ENCODE peak calls at places on chromosomes 4 and X, in eight cellular contexts. P is neural progenitor cell, W is GM23338, O is HepG2, E is mammary epithelial cell, V is fibroblast of lung, I is HCT116, F is PC-3. X is an unnamed sample.

GRCh38 chr4:39527296-39528055 is at the start of gene UGDH:
- DNase-seq in P (peak), W (peak), O (peak), E (peak), V (peak), I (peak), F (peak), X (peak)

GRCh38 chrX:115988825-115989224 is 181.7 kb upstream of the AGTR2 start:
- DNase-seq in P (no peak), W (peak), O (no peak), E (no peak), V (no peak), I (no peak), F (peak), X (peak)

GRCh38 chrX:140503714-140504351 is 1.0 kb downstream of the SOX3 start:
- DNase-seq in P (peak), W (peak), O (no peak), E (no peak), V (peak), I (no peak), F (no peak), X (peak)

GRCh38 chr4:3238721-3239120 is 10.2 kb upstream of the MSANTD1 start:
- DNase-seq in P (no peak), W (no peak), O (no peak), E (no peak), V (no peak), I (no peak), F (no peak), X (no peak)

GRCh38 chrX:100872161-100872560 is 2.0 kb downstream of the NOX1 start:
- DNase-seq in P (no peak), W (no peak), O (no peak), E (no peak), V (peak), I (no peak), F (no peak), X (no peak)

GRCh38 chr4:24741915-24742314 is 53.5 kb upstream of the SOD3 start:
- DNase-seq in P (no peak), W (no peak), O (no peak), E (no peak), V (no peak), I (no peak), F (no peak), X (no peak)

GRCh38 chr4:39975488-39976089 is 2.1 kb downstream of the PDS5A start:
- DNase-seq in P (no peak), W (no peak), O (no peak), E (peak), V (peak), I (no peak), F (peak), X (no peak)

GRCh38 chrX:53412441-53412840 is 10.0 kb downstream of the SMC1A start:
- DNase-seq in P (no peak), W (no peak), O (no peak), E (no peak), V (no peak), I (no peak), F (no peak), X (no peak)

GRCh38 chr4:21544410-21544809 is 404.2 kb downstream of the KCNIP4 start:
- DNase-seq in P (no peak), W (peak), O (no peak), E (no peak), V (no peak), I (no peak), F (no peak), X (no peak)

GRCh38 chrX:17718649-17719165 is 18.6 kb upstream of the SCML1 start:
- DNase-seq in P (no peak), W (no peak), O (no peak), E (no peak), V (no peak), I (no peak), F (no peak), X (no peak)

GRCh38 chr4:123438031-123438430 is 41.4 kb downstream of the SPRY1 start:
- DNase-seq in P (no peak), W (no peak), O (no peak), E (no peak), V (no peak), I (no peak), F (no peak), X (no peak)

GRCh38 chr4:55503164-55503563 is 43.5 kb downstream of the CLOCK start:
- DNase-seq in P (no peak), W (no peak), O (no peak), E (peak), V (peak), I (peak), F (peak), X (peak)

GRCh38 chr4:87462102-87462501 is 39.7 kb downstream of the NUDT9 start:
- DNase-seq in P (no peak), W (no peak), O (no peak), E (no peak), V (no peak), I (no peak), F (no peak), X (no peak)

GRCh38 chr4:130395871-130396270 is 1299.9 kb downstream of the C4orf33 start:
- DNase-seq in P (no peak), W (no peak), O (no peak), E (peak), V (peak), I (no peak), F (peak), X (peak)

GRCh38 chr4:143374771-143375170 is 38.1 kb downstream of the GAB1 start:
- DNase-seq in P (no peak), W (no peak), O (no peak), E (no peak), V (peak), I (no peak), F (no peak), X (no peak)

GRCh38 chrX:40484408-40485091 is 96.2 kb upstream of the ATP6AP2 start:
- DNase-seq in P (no peak), W (peak), O (no peak), E (no peak), V (no peak), I (no peak), F (no peak), X (no peak)

GRCh38 chr4:100983426-100983825 is 363.9 kb downstream of the PPP3CA start:
- DNase-seq in P (no peak), W (no peak), O (no peak), E (no peak), V (peak), I (no peak), F (no peak), X (no peak)

GRCh38 chrX:46279214-46279924 is 265.9 kb downstream of the ZNF674 start:
- DNase-seq in P (no peak), W (peak), O (no peak), E (peak), V (peak), I (no peak), F (no peak), X (peak)

GRCh38 chr4:110636231-110636676 is 13.4 kb upstream of the PITX2 start:
- DNase-seq in P (peak), W (peak), O (no peak), E (no peak), V (no peak), I (peak), F (no peak), X (no peak)

GRCh38 chr4:98284640-98285046 is 23.5 kb downstream of the RAP1GDS1 start:
- DNase-seq in P (peak), W (peak), O (no peak), E (peak), V (peak), I (peak), F (peak), X (no peak)

GRCh38 chrX:9562851-9563250 is 98.0 kb downstream of the TBL1X start:
- DNase-seq in P (no peak), W (no peak), O (peak), E (peak), V (peak), I (no peak), F (peak), X (no peak)

GRCh38 chrX:111006119-111006518 is 89.9 kb upstream of the PAK3 start:
- DNase-seq in P (no peak), W (no peak), O (no peak), E (no peak), V (no peak), I (no peak), F (no peak), X (no peak)

GRCh38 chr4:54091637-54092404 is 8.1 kb upstream of the GSX2 start:
- DNase-seq in P (peak), W (peak), O (peak), E (peak), V (peak), I (no peak), F (peak), X (peak)

GRCh38 chr4:167052631-167053085 is 181.6 kb downstream of the SPOCK3 start:
- DNase-seq in P (no peak), W (no peak), O (no peak), E (no peak), V (no peak), I (no peak), F (no peak), X (peak)

GRCh38 chrX:16712825-16713155 is 321 bp upstream of the CTPS2 start:
- DNase-seq in P (no peak), W (peak), O (no peak), E (no peak), V (peak), I (no peak), F (no peak), X (no peak)

GRCh38 chr4:76386566-76387305 is 34.2 kb downstream of the CCDC158 start:
- DNase-seq in P (no peak), W (no peak), O (no peak), E (no peak), V (no peak), I (no peak), F (no peak), X (no peak)

GRCh38 chrX:17547658-17548057 is 172.7 kb downstream of the NHS start:
- DNase-seq in P (no peak), W (no peak), O (peak), E (peak), V (peak), I (peak), F (peak), X (no peak)

GRCh38 chrX:86806786-86807185 is 658.5 kb downstream of the DACH2 start:
- DNase-seq in P (peak), W (peak), O (peak), E (peak), V (no peak), I (no peak), F (peak), X (peak)

GRCh38 chrX:9871871-9872270 is 85.6 kb downstream of the SHROOM2 start:
- DNase-seq in P (no peak), W (no peak), O (no peak), E (no peak), V (no peak), I (no peak), F (peak), X (no peak)

GRCh38 chr4:127997534-127998388 is 32.6 kb downstream of the ABHD18 start:
- DNase-seq in P (no peak), W (peak), O (no peak), E (peak), V (peak), I (no peak), F (peak), X (no peak)

GRCh38 chr4:96598465-96598864 is 758.6 kb downstream of the PDHA2 start:
- DNase-seq in P (peak), W (peak), O (no peak), E (no peak), V (no peak), I (no peak), F (no peak), X (no peak)

GRCh38 chr4:174973336-174973735 is 55.2 kb downstream of the ADAM29 start:
- DNase-seq in P (no peak), W (no peak), O (no peak), E (no peak), V (no peak), I (no peak), F (no peak), X (no peak)

GRCh38 chr4:120915311-120915710 is 7.2 kb downstream of the PRDM5 start:
- DNase-seq in P (no peak), W (no peak), O (no peak), E (no peak), V (no peak), I (no peak), F (no peak), X (no peak)

GRCh38 chr4:14607578-14607977 is 394.7 kb upstream of the CPEB2 start:
- DNase-seq in P (no peak), W (no peak), O (no peak), E (peak), V (no peak), I (no peak), F (peak), X (no peak)

GRCh38 chr4:139492429-139492828 is 38.5 kb downstream of the RAB33B start:
- DNase-seq in P (no peak), W (peak), O (no peak), E (no peak), V (no peak), I (no peak), F (no peak), X (no peak)

GRCh38 chrX:22323541-22323940 is 50.8 kb downstream of the CBLL2 start:
- DNase-seq in P (no peak), W (no peak), O (no peak), E (peak), V (peak), I (no peak), F (peak), X (no peak)

GRCh38 chrX:873016-873415 is 242.4 kb downstream of the SHOX start:
- DNase-seq in P (no peak), W (no peak), O (no peak), E (no peak), V (no peak), I (no peak), F (no peak), X (no peak)
- H3K27ac ChIP-seq in P (no peak), W (no peak), O (no peak), E (no peak), V (no peak), I (no peak), F (no peak), X (no peak)

GRCh38 chr4:1172228-1172851 is at the start of gene SPON2:
- DNase-seq in P (peak), W (peak), O (peak), E (no peak), V (peak), I (no peak), F (no peak), X (no peak)
- TF ChIP-seq EZH2 in P (peak), W (peak), O (no peak), E (peak), V (no peak), I (no peak), F (peak), X (peak)

DNA sequence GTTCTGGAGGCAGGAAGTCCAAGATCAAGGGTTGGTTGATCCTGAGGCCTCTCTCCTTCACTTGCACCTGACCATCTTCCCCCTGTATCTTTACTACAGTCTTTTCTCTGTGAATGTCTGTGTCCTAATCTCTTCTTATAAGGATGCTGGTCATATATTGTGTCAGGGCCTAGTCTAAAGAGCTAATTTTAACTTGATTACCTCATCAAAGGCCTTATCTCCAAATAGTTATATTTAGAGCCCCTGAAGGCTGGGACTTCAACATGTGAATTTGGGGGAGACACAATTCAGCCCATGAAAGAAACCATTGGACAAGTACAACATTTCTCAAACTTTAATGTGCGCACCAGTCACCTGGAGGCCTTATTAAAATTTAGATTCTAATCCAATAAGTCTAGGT is 62.8 kb upstream of the DYNLT3 start:
- DNase-seq in P (no peak), W (no peak), O (no peak), E (no peak), V (no peak), I (no peak), F (no peak), X (no peak)
- TF ChIP-seq CTCF in P (no peak), W (no peak), O (no peak), E (no peak), V (no peak), I (no peak), F (no peak), X (no peak)

DNA sequence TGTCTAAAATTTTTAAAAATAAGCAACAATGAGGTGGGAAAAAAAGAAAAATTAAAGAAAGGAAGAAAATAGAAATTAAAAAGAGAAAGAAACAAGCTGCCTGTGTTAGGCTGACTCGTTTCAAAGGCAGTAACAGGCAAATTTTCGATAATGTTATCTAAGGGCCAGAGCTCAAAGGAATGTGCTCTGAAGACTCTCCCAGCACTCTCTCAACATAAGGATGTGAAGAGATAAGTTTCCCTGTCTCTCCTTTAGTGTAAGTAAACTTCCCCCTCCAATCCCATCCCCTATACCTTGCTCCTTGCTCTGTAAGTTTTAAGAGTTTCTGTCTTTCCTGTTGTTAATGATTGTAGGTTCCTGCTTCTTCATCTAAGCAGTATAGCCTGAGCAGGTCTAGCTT is 172.8 kb downstream of the TEX13C start:
- DNase-seq in P (no peak), W (peak), O (no peak), E (no peak), V (no peak), I (no peak), F (no peak), X (no peak)
- H3K27ac ChIP-seq in P (no peak), W (no peak), O (no peak), E (no peak), V (no peak), I (no peak), F (no peak), X (no peak)

GRCh38 chr4:152073738-152074137 is 312.9 kb upstream of the GATB start:
- DNase-seq in P (no peak), W (no peak), O (no peak), E (peak), V (peak), I (no peak), F (no peak), X (no peak)

GRCh38 chr4:152074573-152074972 is 313.8 kb upstream of the GATB start:
- DNase-seq in P (no peak), W (no peak), O (no peak), E (no peak), V (no peak), I (no peak), F (no peak), X (no peak)

GRCh38 chr4:152077582-152077981 is 316.8 kb upstream of the GATB start:
- DNase-seq in P (no peak), W (no peak), O (no peak), E (no peak), V (no peak), I (no peak), F (no peak), X (no peak)

GRCh38 chr4:152072886-152073285 is 312.1 kb upstream of the GATB start:
- DNase-seq in P (no peak), W (no peak), O (no peak), E (no peak), V (no peak), I (no peak), F (no peak), X (no peak)

DNA sequence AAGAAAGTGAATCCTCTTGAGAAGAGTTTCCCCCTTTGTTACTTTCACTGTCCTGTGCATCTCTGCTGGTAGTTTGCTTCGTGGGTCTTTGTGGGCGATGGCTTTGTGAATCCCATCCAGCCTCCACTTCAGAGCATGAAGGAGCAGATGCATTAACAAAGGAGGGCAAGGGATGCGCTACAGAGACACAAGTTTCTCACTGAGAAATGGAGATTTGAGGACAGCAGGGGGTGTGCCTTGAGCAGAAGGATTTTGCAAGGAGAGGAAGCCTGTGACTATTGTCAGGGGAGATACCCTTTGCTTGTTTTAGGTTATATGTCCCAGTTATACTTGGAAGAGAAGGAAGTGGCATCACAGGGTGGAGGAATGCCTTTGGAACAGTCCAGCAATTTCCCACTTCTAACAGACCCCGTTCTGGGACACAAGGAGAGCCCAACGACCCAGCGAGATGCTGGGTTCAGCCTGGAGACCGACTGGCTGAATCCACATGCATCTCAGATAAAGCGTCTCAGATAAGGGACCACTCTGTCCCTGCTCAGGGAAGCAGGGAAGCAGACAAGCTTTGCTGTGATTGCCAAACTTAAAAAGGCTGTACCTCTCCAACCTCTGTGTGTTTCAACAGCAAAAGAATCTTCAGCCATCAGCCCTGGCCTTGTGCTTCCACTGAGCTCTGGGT is 314.6 kb upstream of the GATB start:
- DNase-seq in P (no peak), W (no peak), O (no peak), E (no peak), V (no peak), I (no peak), F (no peak), X (no peak)
- TF ChIP-seq EZH2 in P (no peak), W (no peak), O (no peak), E (no peak), V (no peak), I (no peak), F (no peak), X (no peak)

GRCh38 chr4:44738615-44739014 is 12.3 kb upstream of the GNPDA2 start:
- DNase-seq in P (no peak), W (peak), O (no peak), E (no peak), V (no peak), I (no peak), F (no peak), X (peak)
- TF ChIP-seq CTCF in P (peak), W (peak), O (no peak), E (no peak), V (peak), I (no peak), F (no peak), X (peak)

GRCh38 chr4:74364649-74365491 is at the start of gene EREG:
- DNase-seq in P (peak), W (peak), O (no peak), E (peak), V (peak), I (peak), F (no peak), X (peak)

GRCh38 chr4:74365761-74366160 is 816 bp downstream of the EREG start:
- DNase-seq in P (peak), W (peak), O (no peak), E (no peak), V (peak), I (no peak), F (no peak), X (peak)

GRCh38 chr4:74357965-74358364 is 7.0 kb upstream of the EREG start:
- DNase-seq in P (no peak), W (no peak), O (no peak), E (no peak), V (no peak), I (no peak), F (peak), X (no peak)

GRCh38 chr4:74366367-74366891 is 1.5 kb downstream of the EREG start:
- DNase-seq in P (no peak), W (no peak), O (no peak), E (peak), V (no peak), I (no peak), F (no peak), X (no peak)

DNA sequence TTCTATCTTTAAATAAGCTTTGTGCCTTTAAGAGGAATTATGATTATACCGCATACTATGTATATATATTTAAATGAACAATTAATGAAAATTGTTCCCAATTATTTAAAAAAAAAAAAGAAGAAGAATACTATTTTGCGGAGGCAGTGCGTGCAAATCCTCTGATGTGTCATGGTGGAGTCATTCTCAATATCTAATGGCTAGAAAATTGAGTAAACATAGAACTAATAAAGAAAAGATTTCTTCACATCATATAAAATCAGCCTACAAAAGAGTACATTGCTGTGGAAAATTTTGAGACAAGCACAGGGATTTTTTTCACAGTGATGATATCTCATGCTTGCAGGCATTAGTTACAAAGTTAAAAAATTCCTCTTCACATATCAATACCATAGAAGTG is 2.6 kb upstream of the EREG start:
- DNase-seq in P (no peak), W (no peak), O (no peak), E (no peak), V (no peak), I (no peak), F (peak), X (no peak)
- H3K27ac ChIP-seq in P (no peak), W (no peak), O (no peak), E (no peak), V (no peak), I (peak), F (peak), X (no peak)